ENCODE peak calls at places on chromosomes 2 and 18, in five cellular contexts. One of them, this sample, is unnamed.

GRCh38 chr2:134926231-134926931 is 7.8 kb downstream of the CCNT2 start:
- DNase-seq in CD8-positive, alpha-beta memory T cell: no peak
- DNase-seq in MCF 10A: peak
- DNase-seq in uterus: no peak
- DNase-seq in bronchial epithelial cell: peak
- DNase-seq in this sample: no peak

GRCh38 chr2:235055891-235056516 is 104.2 kb downstream of the SH3BP4 start:
- DNase-seq in CD8-positive, alpha-beta memory T cell: no peak
- DNase-seq in MCF 10A: peak
- DNase-seq in uterus: no peak
- DNase-seq in bronchial epithelial cell: peak
- DNase-seq in this sample: no peak

GRCh38 chr18:12564861-12565260 is 93.0 kb downstream of the SPIRE1 start:
- DNase-seq in CD8-positive, alpha-beta memory T cell: no peak
- DNase-seq in MCF 10A: no peak
- DNase-seq in uterus: no peak
- DNase-seq in bronchial epithelial cell: no peak
- DNase-seq in this sample: no peak

GRCh38 chr2:195532628-195533271 is 124.3 kb upstream of the SLC39A10 start:
- DNase-seq in CD8-positive, alpha-beta memory T cell: no peak
- DNase-seq in MCF 10A: peak
- DNase-seq in uterus: no peak
- DNase-seq in bronchial epithelial cell: peak
- DNase-seq in this sample: no peak

GRCh38 chr18:44518091-44518490 is 162.6 kb upstream of the SETBP1 start:
- DNase-seq in CD8-positive, alpha-beta memory T cell: no peak
- DNase-seq in MCF 10A: no peak
- DNase-seq in uterus: peak
- DNase-seq in bronchial epithelial cell: peak
- DNase-seq in this sample: no peak

GRCh38 chr2:213232649-213233437 is 51.4 kb upstream of the SPAG16 start:
- DNase-seq in CD8-positive, alpha-beta memory T cell: peak
- DNase-seq in MCF 10A: no peak
- DNase-seq in uterus: no peak
- DNase-seq in bronchial epithelial cell: no peak
- DNase-seq in this sample: no peak

GRCh38 chr18:79784071-79784913 is 13.4 kb upstream of the KCNG2 start:
- DNase-seq in CD8-positive, alpha-beta memory T cell: peak
- DNase-seq in MCF 10A: no peak
- DNase-seq in uterus: no peak
- DNase-seq in bronchial epithelial cell: no peak
- DNase-seq in this sample: peak

GRCh38 chr2:236602678-236603077 is 33.1 kb downstream of the ACKR3 start:
- DNase-seq in CD8-positive, alpha-beta memory T cell: no peak
- DNase-seq in MCF 10A: no peak
- DNase-seq in uterus: no peak
- DNase-seq in bronchial epithelial cell: no peak
- DNase-seq in this sample: no peak

GRCh38 chr2:55168221-55169154 is 63.6 kb downstream of the CLHC1 start:
- DNase-seq in CD8-positive, alpha-beta memory T cell: no peak
- DNase-seq in MCF 10A: peak
- DNase-seq in uterus: peak
- DNase-seq in bronchial epithelial cell: peak
- DNase-seq in this sample: peak

GRCh38 chr2:31294230-31294629 is 60.3 kb downstream of the EHD3 start:
- DNase-seq in CD8-positive, alpha-beta memory T cell: no peak
- DNase-seq in MCF 10A: no peak
- DNase-seq in uterus: no peak
- DNase-seq in bronchial epithelial cell: peak
- DNase-seq in this sample: no peak

GRCh38 chr2:50963734-50964133 is 68.2 kb downstream of the NRXN1 start:
- DNase-seq in CD8-positive, alpha-beta memory T cell: no peak
- DNase-seq in MCF 10A: no peak
- DNase-seq in uterus: no peak
- DNase-seq in bronchial epithelial cell: no peak
- DNase-seq in this sample: no peak

GRCh38 chr2:215900203-215900611 is 113.1 kb downstream of the MREG start:
- DNase-seq in CD8-positive, alpha-beta memory T cell: no peak
- DNase-seq in MCF 10A: peak
- DNase-seq in uterus: no peak
- DNase-seq in bronchial epithelial cell: peak
- DNase-seq in this sample: peak